ENCODE peak calls at places on chromosomes 16 and 17, in eight cellular contexts. D is activated CD4-positive, alpha-beta T cell treated with anti-CD3 and anti-CD28 coated beads, Interleukin-2, amount 10 ng/mL, durations not matched to agents 7 days and 5 days; V is MCF 10A; K is transverse colon; O is mammary epithelial cell; B is A673; Q is bronchial epithelial cell; Y is CD4-positive, alpha-beta T cell. R is an unnamed sample.

GRCh38 chr16:4404247-4404966 is 12.0 kb downstream of the CORO7 start:
- DNase-seq in D (peak), Q (peak), K (peak), Y (peak), B (peak), O (no peak), V (peak), R (peak)

GRCh38 chr16:29806096-29806579 is at the start of gene MAZ:
- DNase-seq in Y (no peak), Q (peak), K (no peak), B (peak), D (no peak), O (no peak), V (no peak), R (no peak)

GRCh38 chr17:75036643-75037268 is 10.0 kb downstream of the ATP5PD start:
- DNase-seq in K (peak), O (no peak), Y (peak), V (no peak), B (peak), D (peak), Q (peak), R (peak)

GRCh38 chr17:73803867-73804539 is 159.8 kb upstream of the SDK2 start:
- DNase-seq in Y (no peak), B (no peak), V (no peak), K (peak), Q (no peak), O (no peak), D (no peak), R (no peak)

GRCh38 chr16:66334856-66335255 is 31.6 kb upstream of the CDH5 start:
- DNase-seq in Y (no peak), D (no peak), O (no peak), Q (no peak), V (no peak), K (no peak), B (no peak), R (no peak)

GRCh38 chr17:4448197-4448980 is 14.6 kb downstream of the SPNS3 start:
- DNase-seq in K (no peak), D (no peak), O (peak), Q (peak), Y (no peak), B (no peak), V (no peak), R (no peak)

GRCh38 chr16:79363035-79363434 is 237.5 kb downstream of the MAF start:
- DNase-seq in O (no peak), D (no peak), Q (no peak), Y (no peak), B (no peak), K (no peak), V (no peak), R (no peak)

GRCh38 chr16:73058221-73058615 is 10.3 kb upstream of the ZFHX3 start:
- DNase-seq in D (peak), V (peak), O (peak), B (peak), Y (no peak), K (peak), Q (no peak), R (no peak)

GRCh38 chr16:66228791-66229190 is 137.7 kb upstream of the CDH5 start:
- DNase-seq in B (no peak), K (no peak), O (no peak), V (peak), Y (no peak), Q (no peak), D (no peak), R (no peak)

GRCh38 chr17:33725675-33726271 is 432.7 kb upstream of the ASIC2 start:
- DNase-seq in O (no peak), K (peak), V (no peak), D (peak), Q (peak), Y (no peak), B (peak), R (no peak)

GRCh38 chr16:77131398-77131797 is 59.6 kb upstream of the MON1B start:
- DNase-seq in O (no peak), Y (no peak), Q (no peak), K (no peak), V (no peak), D (no peak), B (no peak), R (no peak)

GRCh38 chr17:69424287-69425041 is 10.0 kb downstream of the MAP2K6 start:
- DNase-seq in Q (peak), V (no peak), K (no peak), B (no peak), Y (no peak), D (no peak), O (no peak), R (no peak)

GRCh38 chr17:41844971-41845370 is 7.3 kb downstream of the KLHL10 start:
- DNase-seq in B (no peak), V (no peak), D (no peak), O (no peak), Q (peak), K (no peak), Y (no peak), R (no peak)

GRCh38 chr17:38510424-38511125 is 82.3 kb downstream of the ARHGAP23 start:
- DNase-seq in O (no peak), B (peak), K (no peak), Q (no peak), V (no peak), Y (no peak), D (no peak), R (no peak)

R was measured in T-helper 1 cell.